ENCODE peak calls at places on chromosome 2, in seven cellular contexts. O is heart left ventricle, Z is colonic mucosa, G is endothelial cell of umbilical vein, Q is ascending aorta, E is adrenal gland, V is ovary. W is an unnamed sample. For H3K4me1, the result is how much of the 10 kb centered on the place peaks cover.

GRCh38 chr2:43491070-43491639 is 104.7 kb downstream of the THADA start:
- DNase-seq in O (no peak), Z (no peak), G (peak), Q (no peak), E (no peak), V (no peak), W (no peak)

GRCh38 chr2:145221511-145221910 is 701.6 kb upstream of the ZEB2 start:
- DNase-seq in O (no peak), Z (no peak), G (no peak), Q (no peak), E (no peak), V (no peak), W (no peak)

GRCh38 chr2:31428001-31428418 is 13.5 kb upstream of the XDH start:
- DNase-seq in O (no peak), Z (no peak), G (no peak), Q (no peak), E (no peak), V (no peak), W (no peak)

GRCh38 chr2:760001-760400 is 82.8 kb upstream of the TMEM18 start:
- DNase-seq in O (no peak), Z (no peak), G (no peak), Q (no peak), E (no peak), V (no peak), W (no peak)

GRCh38 chr2:16238001-16238755 is 297.8 kb downstream of the MYCN start:
- DNase-seq in O (no peak), Z (no peak), G (no peak), Q (no peak), E (no peak), V (no peak), W (no peak)

GRCh38 chr2:233285921-233286320 is 21.7 kb upstream of the SAG start:
- DNase-seq in O (no peak), Z (no peak), G (no peak), Q (no peak), E (no peak), V (no peak), W (no peak)

GRCh38 chr2:23411752-23412431 is 26.9 kb downstream of the KLHL29 start:
- DNase-seq in O (no peak), Z (no peak), G (no peak), Q (peak), E (no peak), V (no peak), W (no peak)

GRCh38 chr2:231047270-231047921 is 9.3 kb upstream of the PSMD1 start:
- DNase-seq in O (no peak), Z (no peak), G (no peak), Q (no peak), E (no peak), V (no peak), W (no peak)

GRCh38 chr2:17273066-17273465 is 245.2 kb downstream of the RAD51AP2 start:
- DNase-seq in O (no peak), Z (no peak), G (no peak), Q (no peak), E (no peak), V (no peak), W (no peak)

GRCh38 chr2:88626171-88627054 is 851 bp downstream of the EIF2AK3 start:
- DNase-seq in O (peak), Z (peak), G (peak), Q (peak), E (peak), V (peak), W (peak)

GRCh38 chr2:27735263-27735904 is 36.1 kb upstream of the MRPL33 start:
- DNase-seq in O (peak), Z (peak), G (peak), Q (peak), E (peak), V (peak), W (peak)

GRCh38 chr2:20428717-20429490 is 18.0 kb upstream of the RHOB start:
- DNase-seq in O (no peak), Z (no peak), G (no peak), Q (peak), E (no peak), V (no peak), W (no peak)

GRCh38 chr2:25201794-25202193 is 33.4 kb upstream of the POMC start:
- DNase-seq in O (no peak), Z (no peak), G (no peak), Q (no peak), E (no peak), V (no peak), W (no peak)

GRCh38 chr2:196046123-196046917 is 22.3 kb downstream of the DNAH7 start:
- DNase-seq in O (no peak), Z (no peak), G (no peak), Q (no peak), E (no peak), V (no peak), W (no peak)

GRCh38 chr2:100773538-100773937 is 46.4 kb upstream of the NPAS2 start:
- DNase-seq in O (no peak), Z (no peak), G (no peak), Q (no peak), E (no peak), V (no peak), W (no peak)

GRCh38 chr2:68831688-68832087 is 39.5 kb downstream of the BMP10 start:
- DNase-seq in O (no peak), Z (no peak), G (peak), Q (no peak), E (peak), V (no peak), W (no peak)

GRCh38 chr2:61582191-61582590 is 44.0 kb upstream of the XPO1 start:
- DNase-seq in O (no peak), Z (no peak), G (no peak), Q (no peak), E (no peak), V (no peak), W (no peak)

GRCh38 chr2:31067259-31067658 is 71.0 kb downstream of the GALNT14 start:
- DNase-seq in O (no peak), Z (no peak), G (no peak), Q (no peak), E (no peak), V (no peak), W (no peak)

GRCh38 chr2:173693164-173693563 is 272.0 kb downstream of the SP3 start:
- DNase-seq in O (no peak), Z (no peak), G (no peak), Q (no peak), E (no peak), V (no peak), W (no peak)

GRCh38 chr2:200367155-200367554 is 60.7 kb downstream of the SPATS2L start:
- DNase-seq in O (no peak), Z (no peak), G (peak), Q (no peak), E (peak), V (no peak), W (no peak)

GRCh38 chr2:112343827-112344585 is 68.6 kb downstream of the ZC3H6 start:
- DNase-seq in O (no peak), Z (no peak), G (no peak), Q (no peak), E (no peak), V (no peak), W (no peak)

GRCh38 chr2:100235098-100235497 is 87.2 kb downstream of the LONRF2 start:
- DNase-seq in O (no peak), Z (no peak), G (no peak), Q (no peak), E (no peak), V (no peak), W (no peak)

GRCh38 chr2:238846503-238847431 is 1.1 kb upstream of the TWIST2 start:
- DNase-seq in O (no peak), Z (no peak), G (peak), Q (no peak), E (no peak), V (peak), W (no peak)

GRCh38 chr2:196481323-196481695 is 158.2 kb upstream of the CCDC150 start:
- DNase-seq in O (no peak), Z (no peak), G (no peak), Q (no peak), E (no peak), V (no peak), W (no peak)

GRCh38 chr2:53769318-53769945 is 1.8 kb downstream of the CHAC2 start:
- DNase-seq in O (no peak), Z (no peak), G (no peak), Q (no peak), E (no peak), V (no peak), W (no peak)

GRCh38 chr2:23940976-23941605 is 828 bp downstream of the UBXN2A start:
- DNase-seq in O (no peak), Z (peak), G (peak), Q (no peak), E (no peak), V (no peak), W (no peak)

GRCh38 chr2:40147360-40147759 is 304.5 kb downstream of the SLC8A1 start:
- DNase-seq in O (no peak), Z (no peak), G (no peak), Q (no peak), E (no peak), V (no peak), W (no peak)

GRCh38 chr2:64607381-64607780 is 46.3 kb downstream of the SERTAD2 start:
- DNase-seq in O (no peak), Z (no peak), G (no peak), Q (no peak), E (no peak), V (no peak), W (no peak)

GRCh38 chr2:74010087-74010541 is 25.4 kb downstream of the TET3 start:
- DNase-seq in O (peak), Z (no peak), G (no peak), Q (peak), E (no peak), V (peak), W (peak)

GRCh38 chr2:21326152-21326551 is 202.4 kb downstream of the TDRD15 start:
- DNase-seq in O (no peak), Z (no peak), G (no peak), Q (no peak), E (no peak), V (no peak), W (no peak)

GRCh38 chr2:27737676-27738348 is 33.7 kb upstream of the MRPL33 start:
- DNase-seq in O (no peak), Z (no peak), G (peak), Q (no peak), E (peak), V (no peak), W (no peak)

GRCh38 chr2:184597996-184598312 is 375 bp upstream of the ZNF804A start:
- DNase-seq in O (no peak), Z (no peak), G (no peak), Q (no peak), E (no peak), V (no peak), W (no peak)

GRCh38 chr2:150175034-150175433 is 312.4 kb downstream of the RND3 start:
- DNase-seq in O (no peak), Z (no peak), G (no peak), Q (no peak), E (no peak), V (no peak), W (no peak)

GRCh38 chr2:150327546-150328495 is 159.6 kb downstream of the RND3 start:
- DNase-seq in O (no peak), Z (no peak), G (no peak), Q (no peak), E (no peak), V (no peak), W (peak)

GRCh38 chr2:226932443-226932842 is 96.6 kb downstream of the RHBDD1 start:
- DNase-seq in O (no peak), Z (no peak), G (no peak), Q (no peak), E (no peak), V (no peak), W (no peak)

GRCh38 chr2:78281164-78281563 is 744.3 kb upstream of the REG3G start:
- DNase-seq in O (no peak), Z (no peak), G (no peak), Q (no peak), E (no peak), V (no peak), W (no peak)

GRCh38 chr2:74822771-74823283 is 11.1 kb upstream of the HK2 start:
- DNase-seq in O (no peak), Z (no peak), G (no peak), Q (no peak), E (no peak), V (no peak), W (no peak)

GRCh38 chr2:64453710-64454315 is at the start of gene LGALSL:
- DNase-seq in O (peak), Z (peak), G (peak), Q (peak), E (peak), V (peak), W (peak)

GRCh38 chr2:71610671-71611070 is 157.3 kb downstream of the DYSF start:
- DNase-seq in O (no peak), Z (peak), G (no peak), Q (peak), E (peak), V (no peak), W (no peak)
- H3K4me1 ChIP-seq in O (under half), Z (under half), G (under half), Q (under half), E (under half), V (under half), W (under half)

GRCh38 chr2:115635440-115635839 is 1193.0 kb downstream of the DPP10 start:
- DNase-seq in O (no peak), Z (no peak), G (no peak), Q (no peak), E (no peak), V (no peak), W (no peak)
- TF ChIP-seq CTCF in O (no peak), Z (no peak), G (no peak), Q (no peak), E (no peak), V (no peak), W (no peak)

GRCh38 chr2:111028720-111029119 is 92.0 kb upstream of the BCL2L11 start:
- DNase-seq in O (no peak), Z (peak), G (peak), Q (no peak), E (no peak), V (no peak), W (no peak)
- H3K4me1 ChIP-seq in O (under half), Z (under half), G (under half), Q (under half), E (under half), V (under half), W (under half)

GRCh38 chr2:11477994-11478393 is 12.0 kb upstream of the E2F6 start:
- DNase-seq in O (peak), Z (peak), G (peak), Q (peak), E (peak), V (peak), W (peak)
- TF ChIP-seq CTCF in O (peak), Z (peak), G (peak), Q (peak), E (peak), V (peak), W (peak)

GRCh38 chr2:105328281-105329196 is 996 bp downstream of the TGFBRAP1 start:
- DNase-seq in O (no peak), Z (peak), G (peak), Q (no peak), E (peak), V (peak), W (peak)
- H3K4me1 ChIP-seq in O (under half), Z (under half), G (half or more), Q (under half), E (under half), V (under half), W (under half)

DNA sequence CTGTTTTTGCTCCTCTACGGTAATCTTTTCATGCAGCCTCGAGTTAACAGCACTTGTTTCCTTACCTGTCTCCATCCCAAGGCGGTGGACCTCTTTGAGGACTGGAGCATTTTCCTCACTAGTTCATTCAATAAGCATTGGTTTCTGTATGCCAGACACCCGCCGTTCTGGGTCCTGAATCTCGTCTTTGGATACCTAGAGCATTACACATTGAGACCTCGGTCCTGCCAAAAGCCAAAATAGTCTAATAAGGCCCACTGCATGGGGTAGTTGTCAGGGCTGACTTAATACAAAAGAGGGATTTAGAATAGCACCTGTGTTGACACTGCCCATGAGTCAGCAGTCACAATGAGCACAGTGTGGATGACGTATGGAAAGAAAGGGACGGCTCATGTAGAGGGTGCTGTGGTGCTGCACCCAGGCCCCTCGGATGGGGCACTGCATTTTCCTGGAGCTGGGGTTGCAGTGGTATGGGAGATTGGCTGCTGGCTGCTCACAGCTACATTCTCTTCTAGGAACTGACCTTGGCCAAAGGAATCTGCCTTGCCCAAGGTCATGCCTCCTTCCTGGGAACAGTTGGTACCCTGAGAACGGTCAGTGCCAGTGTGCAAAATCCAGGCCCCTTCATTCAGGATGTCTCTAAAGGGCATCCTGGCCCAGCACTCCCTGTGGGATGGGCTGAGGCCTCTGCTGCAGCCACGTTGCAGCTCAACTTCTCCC is 126.9 kb upstream of the NCK2 start:
- DNase-seq in O (no peak), Z (peak), G (no peak), Q (peak), E (no peak), V (no peak), W (no peak)
- TF ChIP-seq CTCF in O (no peak), Z (no peak), G (no peak), Q (no peak), E (no peak), V (no peak), W (no peak)